ENCODE peak calls at places on chromosomes 1 and 21, in six cellular contexts. One of them, this sample, is unnamed.

GRCh38 chr1:31575373-31576140 is 758 bp upstream of the TINAGL1 start:
- DNase-seq in A549: no peak
- DNase-seq in IMR-90: no peak
- DNase-seq in GM12878: no peak
- DNase-seq in HepG2: peak; percentile 93
- DNase-seq in K562: peak; percentile 7
- DNase-seq in this sample: peak; percentile 7

GRCh38 chr1:229217716-229218115 is 53.2 kb upstream of the RAB4A start:
- DNase-seq in A549: peak; percentile 68
- DNase-seq in IMR-90: no peak
- DNase-seq in GM12878: no peak
- DNase-seq in HepG2: peak; percentile 44
- DNase-seq in K562: no peak
- DNase-seq in this sample: peak; percentile 59

GRCh38 chr21:39776589-39776988 is 31.6 kb downstream of the IGSF5 start:
- DNase-seq in A549: no peak
- DNase-seq in IMR-90: no peak
- DNase-seq in GM12878: no peak
- DNase-seq in HepG2: no peak
- DNase-seq in K562: no peak
- DNase-seq in this sample: no peak

GRCh38 chr1:168623003-168623828 is 46.8 kb downstream of the XCL1 start:
- DNase-seq in A549: peak; percentile 85
- DNase-seq in IMR-90: peak; percentile 30
- DNase-seq in GM12878: no peak
- DNase-seq in HepG2: no peak
- DNase-seq in K562: peak; percentile 22
- DNase-seq in this sample: peak; percentile 56

GRCh38 chr1:212293579-212293978 is 8.4 kb downstream of the PPP2R5A start:
- DNase-seq in A549: no peak
- DNase-seq in IMR-90: peak; percentile 38
- DNase-seq in GM12878: no peak
- DNase-seq in HepG2: no peak
- DNase-seq in K562: peak; percentile 38
- DNase-seq in this sample: no peak

GRCh38 chr1:17436380-17437174 is 2.9 kb downstream of the RCC2 start:
- DNase-seq in A549: no peak
- DNase-seq in IMR-90: no peak
- DNase-seq in GM12878: no peak
- DNase-seq in HepG2: no peak
- DNase-seq in K562: no peak
- DNase-seq in this sample: no peak

GRCh38 chr1:89022167-89022959 is at the start of gene GBP3:
- DNase-seq in A549: no peak
- DNase-seq in IMR-90: peak; percentile 75
- DNase-seq in GM12878: peak; percentile 33
- DNase-seq in HepG2: no peak
- DNase-seq in K562: no peak
- DNase-seq in this sample: no peak

GRCh38 chr1:53176452-53177344 is 19.9 kb upstream of the CPT2 start:
- DNase-seq in A549: peak; percentile 71
- DNase-seq in IMR-90: peak; percentile 59
- DNase-seq in GM12878: no peak
- DNase-seq in HepG2: no peak
- DNase-seq in K562: no peak
- DNase-seq in this sample: no peak

GRCh38 chr1:172482044-172482443 is 38.2 kb upstream of the PIGC start:
- DNase-seq in A549: no peak
- DNase-seq in IMR-90: no peak
- DNase-seq in GM12878: no peak
- DNase-seq in HepG2: no peak
- DNase-seq in K562: no peak
- DNase-seq in this sample: no peak

GRCh38 chr21:40351006-40351405 is 483.8 kb downstream of the PCP4 start:
- DNase-seq in A549: no peak
- DNase-seq in IMR-90: no peak
- DNase-seq in GM12878: no peak
- DNase-seq in HepG2: no peak
- DNase-seq in K562: no peak
- DNase-seq in this sample: no peak

GRCh38 chr1:172875892-172876291 is 174.8 kb downstream of the TNFSF18 start:
- DNase-seq in A549: no peak
- DNase-seq in IMR-90: no peak
- DNase-seq in GM12878: no peak
- DNase-seq in HepG2: no peak
- DNase-seq in K562: no peak
- DNase-seq in this sample: no peak

GRCh38 chr1:32609180-32609579 is 41.2 kb downstream of the ZBTB8OS start:
- DNase-seq in A549: no peak
- DNase-seq in IMR-90: no peak
- DNase-seq in GM12878: no peak
- DNase-seq in HepG2: no peak
- DNase-seq in K562: no peak
- DNase-seq in this sample: no peak

GRCh38 chr21:37849703-37850102 is 66.6 kb downstream of the KCNJ6 start:
- DNase-seq in A549: no peak
- DNase-seq in IMR-90: peak; percentile 83
- DNase-seq in GM12878: no peak
- DNase-seq in HepG2: no peak
- DNase-seq in K562: no peak
- DNase-seq in this sample: no peak

GRCh38 chr1:93461236-93461635 is 13.3 kb downstream of the FNBP1L start:
- DNase-seq in A549: no peak
- DNase-seq in IMR-90: no peak
- DNase-seq in GM12878: no peak
- DNase-seq in HepG2: peak; percentile 9
- DNase-seq in K562: no peak
- DNase-seq in this sample: no peak

GRCh38 chr1:234691567-234691966 is 81.6 kb upstream of the IRF2BP2 start:
- DNase-seq in A549: peak; percentile 45
- DNase-seq in IMR-90: peak; percentile 50
- DNase-seq in GM12878: no peak
- DNase-seq in HepG2: no peak
- DNase-seq in K562: no peak
- DNase-seq in this sample: no peak

GRCh38 chr1:154999651-155000474 is 2.7 kb upstream of the ZBTB7B start:
- DNase-seq in A549: peak; percentile 50
- DNase-seq in IMR-90: no peak
- DNase-seq in GM12878: no peak
- DNase-seq in HepG2: peak; percentile 41
- DNase-seq in K562: peak; percentile 80
- DNase-seq in this sample: no peak

GRCh38 chr1:67307251-67308060 is at the start of gene IL12RB2:
- DNase-seq in A549: no peak
- DNase-seq in IMR-90: no peak
- DNase-seq in GM12878: no peak
- DNase-seq in HepG2: no peak
- DNase-seq in K562: no peak
- DNase-seq in this sample: peak; percentile 30

GRCh38 chr1:150507912-150508864 is at the start of gene ECM1:
- DNase-seq in A549: peak; percentile 33
- DNase-seq in IMR-90: peak; percentile 84
- DNase-seq in GM12878: no peak
- DNase-seq in HepG2: no peak
- DNase-seq in K562: peak; percentile 86
- DNase-seq in this sample: no peak

GRCh38 chr1:174974711-174975111 is 25.0 kb upstream of the CACYBP start:
- DNase-seq in A549: no peak
- DNase-seq in IMR-90: no peak
- DNase-seq in GM12878: no peak
- DNase-seq in HepG2: no peak
- DNase-seq in K562: no peak
- DNase-seq in this sample: no peak

DNA sequence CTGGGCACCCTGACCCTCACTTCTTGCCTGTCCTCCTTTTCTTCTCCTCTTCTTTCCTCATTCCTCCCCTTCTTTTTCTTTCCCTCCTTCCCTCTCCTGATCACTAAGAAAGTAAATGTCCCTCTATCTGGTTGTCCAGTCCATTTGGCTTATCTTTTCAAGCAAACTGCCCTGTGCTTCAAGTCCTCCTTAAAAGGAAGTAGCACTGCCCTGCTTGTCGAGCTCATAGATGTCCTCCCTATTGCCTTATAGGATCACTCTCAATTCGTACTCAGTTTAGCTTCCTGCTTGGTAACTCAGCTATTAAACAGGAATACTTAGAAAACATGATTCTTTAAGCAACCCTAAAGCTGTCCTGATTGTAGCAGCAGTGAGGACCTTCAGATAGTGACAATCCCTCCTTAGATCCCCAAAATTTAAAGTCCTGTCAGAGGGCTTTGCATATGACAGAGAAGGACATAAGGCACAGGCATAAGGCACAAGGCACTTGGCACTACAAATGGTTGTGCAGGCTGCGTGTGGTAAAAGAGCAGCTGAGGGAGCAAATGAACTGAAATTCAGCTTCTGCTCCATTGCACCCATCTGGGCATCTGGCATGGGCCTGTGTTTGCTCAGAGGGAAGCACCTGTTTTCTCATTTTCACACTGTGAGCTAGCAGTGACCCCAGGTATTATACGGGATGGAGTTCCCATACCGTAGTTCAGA is 26.1 kb upstream of the SLAMF6 start:
- DNase-seq in A549: no peak
- DNase-seq in IMR-90: no peak
- DNase-seq in GM12878: peak; percentile 91
- DNase-seq in HepG2: no peak
- DNase-seq in K562: peak; percentile 59
- DNase-seq in this sample: no peak
- TF ChIP-seq BHLHE40 in A549: no peak
- TF ChIP-seq BHLHE40 in IMR-90: no peak
- TF ChIP-seq BHLHE40 in GM12878: peak; percentile 64
- TF ChIP-seq BHLHE40 in HepG2: no peak
- TF ChIP-seq BHLHE40 in K562: no peak
- TF ChIP-seq BHLHE40 in this sample: no peak

GRCh38 chr1:8565802-8566201 is 247.9 kb downstream of the SLC45A1 start:
- DNase-seq in A549: no peak
- DNase-seq in IMR-90: no peak
- DNase-seq in GM12878: no peak
- DNase-seq in HepG2: no peak
- DNase-seq in K562: no peak
- DNase-seq in this sample: no peak

GRCh38 chr1:8563944-8564537 is 246.1 kb downstream of the SLC45A1 start:
- DNase-seq in A549: no peak
- DNase-seq in IMR-90: no peak
- DNase-seq in GM12878: no peak
- DNase-seq in HepG2: peak; percentile 98
- DNase-seq in K562: no peak
- DNase-seq in this sample: no peak

GRCh38 chr1:8568837-8569236 is 248.6 kb downstream of the RERE start:
- DNase-seq in A549: no peak
- DNase-seq in IMR-90: no peak
- DNase-seq in GM12878: no peak
- DNase-seq in HepG2: no peak
- DNase-seq in K562: no peak
- DNase-seq in this sample: no peak

GRCh38 chr1:8569242-8569641 is 248.2 kb downstream of the RERE start:
- DNase-seq in A549: no peak
- DNase-seq in IMR-90: no peak
- DNase-seq in GM12878: no peak
- DNase-seq in HepG2: no peak
- DNase-seq in K562: no peak
- DNase-seq in this sample: no peak

DNA sequence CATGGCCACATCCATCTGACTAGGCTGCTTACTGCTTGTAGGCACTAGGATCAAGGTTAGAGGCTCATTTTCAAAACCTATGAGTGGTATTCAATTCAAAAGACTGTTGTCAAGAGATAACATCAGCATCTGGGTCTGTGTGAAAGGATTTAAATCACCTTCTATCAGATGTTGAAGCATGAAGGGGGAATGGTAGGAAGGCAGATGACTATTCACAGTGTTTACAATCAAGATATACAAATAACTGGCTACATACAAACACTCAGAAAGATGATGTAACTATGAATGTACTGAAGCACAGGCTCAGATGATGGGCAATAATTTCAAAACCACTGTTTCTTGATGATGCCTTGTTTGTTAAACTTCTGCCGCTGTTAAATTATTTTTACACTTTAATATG is 249.2 kb downstream of the SLC45A1 start:
- DNase-seq in A549: no peak
- DNase-seq in IMR-90: peak; percentile 84
- DNase-seq in GM12878: no peak
- DNase-seq in HepG2: peak; percentile 22
- DNase-seq in K562: no peak
- DNase-seq in this sample: no peak
- TF ChIP-seq BHLHE40 in A549: no peak
- TF ChIP-seq BHLHE40 in IMR-90: no peak
- TF ChIP-seq BHLHE40 in GM12878: no peak
- TF ChIP-seq BHLHE40 in HepG2: no peak
- TF ChIP-seq BHLHE40 in K562: no peak
- TF ChIP-seq BHLHE40 in this sample: no peak

GRCh38 chr1:84936116-84936810 is 43.3 kb upstream of the LPAR3 start:
- DNase-seq in A549: peak; percentile 46
- DNase-seq in IMR-90: peak; percentile 72
- DNase-seq in GM12878: no peak
- DNase-seq in HepG2: peak; percentile 55
- DNase-seq in K562: peak; percentile 64
- DNase-seq in this sample: peak; percentile 82
- TF ChIP-seq BHLHE40 in A549: no peak
- TF ChIP-seq BHLHE40 in IMR-90: no peak
- TF ChIP-seq BHLHE40 in GM12878: no peak
- TF ChIP-seq BHLHE40 in HepG2: no peak
- TF ChIP-seq BHLHE40 in K562: no peak
- TF ChIP-seq BHLHE40 in this sample: no peak

GRCh38 chr1:167105841-167106461 is 12.1 kb downstream of the STYXL2 start:
- DNase-seq in A549: no peak
- DNase-seq in IMR-90: no peak
- DNase-seq in GM12878: no peak
- DNase-seq in HepG2: no peak
- DNase-seq in K562: no peak
- DNase-seq in this sample: no peak

GRCh38 chr1:167111853-167112455 is 18.1 kb downstream of the STYXL2 start:
- DNase-seq in A549: no peak
- DNase-seq in IMR-90: no peak
- DNase-seq in GM12878: no peak
- DNase-seq in HepG2: no peak
- DNase-seq in K562: no peak
- DNase-seq in this sample: no peak

GRCh38 chr1:167107456-167107855 is 13.6 kb downstream of the STYXL2 start:
- DNase-seq in A549: no peak
- DNase-seq in IMR-90: no peak
- DNase-seq in GM12878: no peak
- DNase-seq in HepG2: no peak
- DNase-seq in K562: no peak
- DNase-seq in this sample: no peak

GRCh38 chr1:167110586-167110985 is 16.7 kb downstream of the STYXL2 start:
- DNase-seq in A549: no peak
- DNase-seq in IMR-90: no peak
- DNase-seq in GM12878: peak; percentile 55
- DNase-seq in HepG2: no peak
- DNase-seq in K562: no peak
- DNase-seq in this sample: no peak

DNA sequence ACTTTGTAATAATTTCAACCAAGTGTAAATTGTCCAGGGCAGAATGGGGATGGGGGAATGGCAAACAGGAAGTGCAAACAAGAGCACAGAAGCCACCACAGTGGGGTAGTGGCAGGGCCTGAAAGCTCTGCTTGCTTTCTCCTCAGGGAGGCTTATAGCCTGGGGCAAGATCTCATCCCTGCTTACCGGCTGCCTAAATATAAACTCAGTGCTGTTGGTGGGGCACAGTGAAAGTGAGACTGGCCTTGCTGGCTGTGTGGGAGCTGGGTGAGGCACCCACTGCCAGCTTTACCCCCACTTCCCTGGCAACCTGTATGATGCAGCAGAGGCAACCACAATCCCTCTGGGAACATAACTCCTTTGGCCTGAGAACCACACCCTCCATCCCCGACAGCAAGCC is 15.2 kb downstream of the STYXL2 start:
- DNase-seq in A549: no peak
- DNase-seq in IMR-90: no peak
- DNase-seq in GM12878: no peak
- DNase-seq in HepG2: no peak
- DNase-seq in K562: no peak
- DNase-seq in this sample: no peak
- TF ChIP-seq BHLHE40 in A549: no peak
- TF ChIP-seq BHLHE40 in IMR-90: no peak
- TF ChIP-seq BHLHE40 in GM12878: no peak
- TF ChIP-seq BHLHE40 in HepG2: no peak
- TF ChIP-seq BHLHE40 in K562: no peak
- TF ChIP-seq BHLHE40 in this sample: no peak

This sample was measured in HEK293T.